ENCODE peak calls at places on chromosomes 11 and 22, in eight cellular contexts. M, G, E, Z, K, T, N and J are unnamed samples.

GRCh38 chr11:129268371-129268770 is 76.2 kb upstream of the ARHGAP32 start:
- DNase-seq in N (no peak), G (no peak), E (no peak), Z (no peak), K (no peak), T (no peak), M (no peak), J (no peak)

GRCh38 chr11:61652135-61652534 is 28.1 kb upstream of the DAGLA start:
- DNase-seq in N (no peak), M (no peak), Z (no peak), E (no peak), G (no peak), T (no peak), K (no peak), J (no peak)

GRCh38 chr22:36856121-36856791 is 4.5 kb upstream of the NCF4 start:
- DNase-seq in M (peak; percentile 88), N (peak; percentile 41), E (peak; percentile 76), T (peak; percentile 90), G (peak; percentile 90), K (peak; percentile 48), Z (peak; percentile 93), J (peak; percentile 9)

GRCh38 chr22:44906248-44906936 is 103.4 kb downstream of the PHF21B start:
- DNase-seq in K (no peak), T (no peak), N (no peak), G (no peak), Z (no peak), E (no peak), M (no peak), J (no peak)

GRCh38 chr11:35553831-35554230 is 28.4 kb upstream of the PAMR1 start:
- DNase-seq in K (no peak), Z (peak; percentile 89), G (no peak), E (peak; percentile 68), N (no peak), T (no peak), M (no peak), J (no peak)

GRCh38 chr11:110349109-110349996 is 52.9 kb upstream of the RDX start:
- DNase-seq in G (no peak), K (no peak), M (peak; percentile 44), E (no peak), N (no peak), Z (no peak), T (no peak), J (no peak)

GRCh38 chr11:74008373-74009229 is at the start of gene UCP3:
- DNase-seq in E (no peak), M (no peak), N (no peak), Z (no peak), G (no peak), T (no peak), K (no peak), J (no peak)

GRCh38 chr11:130522284-130522961 is 74.0 kb downstream of the ADAMTS15 start:
- DNase-seq in T (peak; percentile 94), M (no peak), E (peak; percentile 93), N (peak; percentile 96), K (no peak), Z (peak; percentile 96), G (peak; percentile 80), J (no peak)

GRCh38 chr11:61293869-61294716 is 1.0 kb downstream of the VWCE start:
- DNase-seq in T (peak; percentile 80), G (peak; percentile 61), E (peak; percentile 22), Z (peak; percentile 49), N (no peak), K (no peak), M (peak; percentile 13), J (no peak)

GRCh38 chr22:19972652-19973550 is 31.3 kb upstream of the TXNRD2 start:
- DNase-seq in N (no peak), G (peak; percentile 41), Z (no peak), K (no peak), M (no peak), T (no peak), E (no peak), J (no peak)

GRCh38 chr22:45922256-45922655 is 54.7 kb downstream of the WNT7B start:
- DNase-seq in G (no peak), T (no peak), N (no peak), E (no peak), Z (no peak), K (no peak), M (no peak), J (no peak)
- TF ChIP-seq CTCF in G (no peak), T (no peak), N (no peak), E (no peak), Z (no peak), K (no peak), M (no peak), J (no peak)

GRCh38 chr11:96309001-96309642 is 33.9 kb downstream of the MAML2 start:
- DNase-seq in Z (peak; percentile 85), T (no peak), N (no peak), K (no peak), E (peak; percentile 65), M (no peak), G (no peak), J (no peak)

GRCh38 chr11:96307748-96308133 is 35.3 kb downstream of the MAML2 start:
- DNase-seq in N (no peak), M (no peak), T (no peak), G (no peak), E (peak; percentile 98), Z (peak; percentile 91), K (no peak), J (no peak)

GRCh38 chr11:96306600-96306932 is 36.4 kb downstream of the MAML2 start:
- DNase-seq in N (no peak), Z (no peak), M (no peak), K (no peak), G (no peak), E (no peak), T (no peak), J (no peak)

GRCh38 chr11:96309643-96310017 is 33.4 kb downstream of the MAML2 start:
- DNase-seq in N (no peak), K (no peak), Z (no peak), E (no peak), T (no peak), M (no peak), G (no peak), J (no peak)

DNA sequence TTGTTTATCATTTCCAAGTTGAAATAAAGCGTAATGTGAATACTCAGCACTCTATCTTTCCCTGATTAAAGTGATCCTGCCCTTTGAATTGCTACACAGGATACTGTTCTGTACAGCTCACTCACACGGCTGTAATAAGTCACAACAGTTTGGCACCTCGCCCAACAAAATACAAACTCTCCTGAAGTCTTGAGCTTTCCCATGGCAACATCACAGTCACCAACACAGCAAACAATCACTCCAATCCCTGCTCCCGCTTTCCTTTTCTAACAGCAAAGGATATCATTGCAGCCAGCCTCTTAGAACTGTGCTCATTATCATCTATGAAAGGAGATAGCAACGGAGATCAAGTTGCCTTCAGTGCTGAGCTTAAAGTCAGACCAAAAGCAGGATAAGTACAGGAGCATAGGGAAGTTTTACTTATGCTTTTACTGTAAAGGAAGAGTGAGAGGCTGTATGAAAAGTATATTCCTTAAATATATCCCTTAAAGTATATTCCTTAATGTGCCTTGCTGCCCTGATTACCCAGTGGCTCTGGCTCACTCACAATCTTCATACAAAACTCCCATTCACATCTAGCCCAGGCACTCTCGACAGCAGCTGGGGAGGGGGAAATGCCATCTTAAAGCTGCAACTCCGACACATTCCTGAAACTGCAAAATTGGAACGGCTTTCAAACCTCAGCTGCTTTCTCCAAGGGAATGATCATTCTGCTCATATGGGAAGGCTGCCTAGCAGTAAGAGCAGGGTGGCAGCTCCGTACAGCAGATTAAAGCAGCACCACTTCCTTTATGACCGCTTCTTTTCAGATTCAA is 35.9 kb downstream of the MAML2 start:
- DNase-seq in M (no peak), K (peak; percentile 48), T (peak; percentile 73), Z (peak; percentile 97), G (no peak), E (peak; percentile 100), N (peak; percentile 99), J (peak; percentile 98)
- H3K4me3 ChIP-seq in M (no peak overlapping the region), K (no peak overlapping the region), T (peak overlapping the region; percentile 9), Z (peak overlapping the region; percentile 39), G (no peak overlapping the region), E (peak overlapping the region; percentile 60), N (peak overlapping the region; percentile 30), J (peak overlapping the region; percentile 44)

GRCh38 chr11:69001301-69002081 is 11.6 kb downstream of the MRGPRF start:
- DNase-seq in N (no peak), M (no peak), K (no peak), G (no peak), E (no peak), T (peak; percentile 41), Z (no peak), J (no peak)

GRCh38 chr11:68999093-68999747 is 13.8 kb downstream of the MRGPRF start:
- DNase-seq in N (no peak), K (no peak), Z (no peak), E (no peak), G (no peak), T (peak; percentile 8), M (no peak), J (no peak)

GRCh38 chr11:69002101-69002742 is 10.8 kb downstream of the MRGPRF start:
- DNase-seq in T (no peak), N (no peak), Z (peak; percentile 8), G (no peak), E (no peak), K (no peak), M (no peak), J (no peak)

GRCh38 chr11:69000391-69000790 is 12.7 kb downstream of the MRGPRF start:
- DNase-seq in N (no peak), K (no peak), T (no peak), Z (no peak), G (no peak), M (no peak), E (no peak), J (no peak)

GRCh38 chr11:69000831-69001245 is 12.2 kb downstream of the MRGPRF start:
- DNase-seq in G (no peak), M (no peak), N (no peak), E (peak; percentile 63), K (no peak), Z (peak; percentile 91), T (peak; percentile 75), J (no peak)
- TF ChIP-seq CTCF in G (no peak), M (peak; percentile 17), N (peak; percentile 61), E (peak; percentile 61), K (peak; percentile 56), Z (peak; percentile 81), T (peak; percentile 59), J (peak; percentile 60)

GRCh38 chr11:123511037-123511870 is 81.2 kb downstream of the GRAMD1B start:
- DNase-seq in N (peak; percentile 65), E (peak; percentile 96), G (peak; percentile 81), K (no peak), Z (peak; percentile 94), M (peak; percentile 81), T (peak; percentile 77), J (no peak)
- H3K4me3 ChIP-seq in N (no peak overlapping the region), E (no peak overlapping the region), G (no peak overlapping the region), K (no peak overlapping the region), Z (peak overlapping the region; percentile 9), M (peak overlapping the region; percentile 16), T (no peak overlapping the region), J (no peak overlapping the region)